ENCODE peak calls at places on chromosome 7, in six cellular contexts. X is CD4-positive, alpha-beta memory T cell; F is GM23248; M is sigmoid colon; C is uterus; U is ovary. D is an unnamed sample.

GRCh38 chr7:158357898-158358821 is 229.5 kb downstream of the PTPRN2 start:
- DNase-seq in X (no peak), F (no peak), C (peak; percentile 1), M (peak; percentile 33), U (no peak), D (no peak)

GRCh38 chr7:143245123-143245522 is 18.1 kb upstream of the GSTK1 start:
- DNase-seq in U (no peak), M (no peak), X (no peak), F (peak; percentile 74), C (no peak), D (no peak)

GRCh38 chr7:157930441-157930840 is 593.6 kb downstream of the DNAJB6 start:
- DNase-seq in C (no peak), F (no peak), M (no peak), X (no peak), U (no peak), D (no peak)

GRCh38 chr7:55770778-55771177 is 91.8 kb downstream of the SEPTIN14 start:
- DNase-seq in U (no peak), X (no peak), M (no peak), F (no peak), C (no peak), D (no peak)

GRCh38 chr7:78588393-78588792 is 789.8 kb downstream of the PHTF2 start:
- DNase-seq in F (no peak), X (no peak), C (no peak), U (no peak), M (no peak), D (no peak)

GRCh38 chr7:144513332-144513731 is 109.8 kb upstream of the NOBOX start:
- DNase-seq in X (peak; percentile 19), F (no peak), C (no peak), M (no peak), U (no peak), D (no peak)

GRCh38 chr7:73707045-73707631 is 12.3 kb downstream of the STX1A start:
- DNase-seq in F (no peak), C (no peak), M (no peak), X (no peak), U (no peak), D (peak; percentile 26)

GRCh38 chr7:12683678-12684077 is 3.8 kb upstream of the ARL4A start:
- DNase-seq in F (peak; percentile 44), C (no peak), X (no peak), U (no peak), M (no peak), D (no peak)

GRCh38 chr7:116356979-116357378 is 142.6 kb upstream of the CAV2 start:
- DNase-seq in F (no peak), C (no peak), U (no peak), X (no peak), M (no peak), D (no peak)

GRCh38 chr7:146655928-146656797 is 539.6 kb downstream of the CNTNAP2 start:
- DNase-seq in M (no peak), X (no peak), F (no peak), C (no peak), U (no peak), D (no peak)

GRCh38 chr7:13821152-13821787 is 168.2 kb downstream of the ETV1 start:
- DNase-seq in X (no peak), C (no peak), M (no peak), F (peak; percentile 55), U (no peak), D (no peak)

GRCh38 chr7:12595148-12595547 is 24.6 kb downstream of the SCIN start:
- DNase-seq in F (no peak), X (no peak), U (no peak), C (no peak), M (no peak), D (no peak)

GRCh38 chr7:4845740-4846142 is 16.1 kb downstream of the PAPOLB start:
- DNase-seq in F (peak; percentile 68), U (no peak), X (no peak), C (no peak), M (peak; percentile 34), D (no peak)

GRCh38 chr7:151877911-151878835 is 1.3 kb upstream of the PRKAG2 start:
- DNase-seq in U (peak; percentile 52), F (no peak), M (no peak), X (no peak), C (no peak), D (no peak)

GRCh38 chr7:128084896-128085608 is 53.8 kb upstream of the LRRC4 start:
- DNase-seq in F (no peak), U (no peak), C (no peak), X (no peak), M (no peak), D (no peak)

GRCh38 chr7:107232568-107233090 is 63.8 kb downstream of the HBP1 start:
- DNase-seq in C (no peak), F (no peak), X (no peak), M (no peak), U (no peak), D (no peak)

GRCh38 chr7:20114463-20114862 is 102.7 kb downstream of the MACC1 start:
- DNase-seq in F (peak; percentile 47), M (no peak), C (no peak), X (no peak), U (no peak), D (no peak)

GRCh38 chr7:111098011-111098925 is 7.3 kb downstream of the LRRN3 start:
- DNase-seq in C (no peak), U (peak; percentile 23), X (peak; percentile 46), M (no peak), F (peak; percentile 70), D (peak; percentile 86)

GRCh38 chr7:151671514-151671913 is 151.8 kb upstream of the RHEB start:
- DNase-seq in X (no peak), M (no peak), C (no peak), U (no peak), F (no peak), D (no peak)

GRCh38 chr7:141462958-141463357 is 88.3 kb upstream of the AGK start:
- DNase-seq in C (no peak), X (no peak), U (no peak), M (no peak), F (no peak), D (no peak)

GRCh38 chr7:85324145-85324799 is 137.4 kb upstream of the SEMA3D start:
- DNase-seq in M (no peak), U (no peak), X (no peak), F (no peak), C (no peak), D (no peak)

GRCh38 chr7:134632937-134633540 is 13.6 kb upstream of the BPGM start:
- DNase-seq in M (no peak), U (no peak), F (peak; percentile 66), C (no peak), X (peak; percentile 61), D (peak; percentile 80)

GRCh38 chr7:2920956-2921708 is 77.0 kb upstream of the GNA12 start:
- DNase-seq in X (no peak), U (no peak), F (no peak), C (no peak), M (no peak), D (no peak)

GRCh38 chr7:116554436-116554835 is 29.6 kb downstream of the CAV1 start:
- DNase-seq in M (no peak), U (no peak), X (no peak), F (no peak), C (peak; percentile 29), D (no peak)

GRCh38 chr7:15015545-15016314 is 113.2 kb upstream of the DGKB start:
- DNase-seq in U (no peak), M (no peak), F (peak; percentile 75), X (peak; percentile 12), C (peak; percentile 65), D (no peak)

DNA sequence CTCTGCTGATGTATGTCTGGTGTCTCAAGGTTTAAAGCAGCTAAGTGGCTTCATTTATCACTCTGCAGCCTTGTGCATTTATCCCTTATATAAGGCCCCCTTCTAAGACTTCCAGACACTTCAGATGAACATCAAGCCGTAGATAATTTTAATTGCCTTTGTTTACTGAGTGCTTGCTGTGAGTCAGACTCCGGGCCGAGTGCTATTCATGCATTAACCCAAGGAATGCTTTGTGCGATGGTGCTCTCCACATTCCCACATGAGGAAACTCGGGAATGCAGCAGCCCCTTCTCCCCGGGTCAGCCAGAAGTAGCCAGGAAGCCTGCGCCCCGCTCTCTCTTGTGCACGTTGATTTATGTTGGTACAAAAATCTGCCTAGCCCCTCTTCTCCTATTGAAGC is 328.7 kb upstream of the COBL start:
- DNase-seq in M (no peak), C (no peak), F (no peak), X (no peak), U (no peak), D (no peak)
- H3K9me3 ChIP-seq in M (no peaks in the 10 kb centered on the region), C (no peaks in the 10 kb centered on the region), F (no peaks in the 10 kb centered on the region), X (no peaks in the 10 kb centered on the region), U (no peaks in the 10 kb centered on the region), D (no peaks in the 10 kb centered on the region)

DNA sequence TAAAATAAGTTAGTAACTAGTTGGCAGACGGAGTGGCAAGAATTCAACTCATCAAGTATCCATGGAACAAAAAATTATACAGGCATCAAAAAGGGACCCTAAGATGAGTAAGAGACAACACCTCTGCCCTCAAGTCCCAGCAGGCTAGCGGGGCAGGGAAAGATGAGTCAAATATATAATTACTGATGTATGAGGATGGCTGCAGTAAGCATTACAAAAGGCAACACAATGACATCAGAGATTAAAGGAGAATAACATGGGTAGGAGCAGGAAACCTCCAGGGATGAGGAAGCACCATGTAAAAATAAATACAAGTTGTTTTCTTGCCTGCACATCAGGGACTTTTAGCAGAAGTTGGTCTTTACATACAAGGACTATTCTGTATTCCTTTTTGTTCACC is 49.4 kb downstream of the SCRN1 start:
- DNase-seq in M (no peak), U (no peak), C (no peak), X (no peak), F (peak; percentile 22), D (no peak)
- H3K36me3 ChIP-seq in M (peaks cover 29% of the 10 kb centered on the region), U (no peaks in the 10 kb centered on the region), C (no peaks in the 10 kb centered on the region), X (no peaks in the 10 kb centered on the region), F (peaks cover 80% of the 10 kb centered on the region), D (no peaks in the 10 kb centered on the region)

GRCh38 chr7:506921-507622 is 12.6 kb downstream of the PDGFA start:
- DNase-seq in U (no peak), F (no peak), X (no peak), M (peak; percentile 61), C (no peak), D (no peak)
- H3K9me3 ChIP-seq in U (no peaks in the 10 kb centered on the region), F (no peaks in the 10 kb centered on the region), X (no peaks in the 10 kb centered on the region), M (no peaks in the 10 kb centered on the region), C (no peaks in the 10 kb centered on the region), D (no peaks in the 10 kb centered on the region)

DNA sequence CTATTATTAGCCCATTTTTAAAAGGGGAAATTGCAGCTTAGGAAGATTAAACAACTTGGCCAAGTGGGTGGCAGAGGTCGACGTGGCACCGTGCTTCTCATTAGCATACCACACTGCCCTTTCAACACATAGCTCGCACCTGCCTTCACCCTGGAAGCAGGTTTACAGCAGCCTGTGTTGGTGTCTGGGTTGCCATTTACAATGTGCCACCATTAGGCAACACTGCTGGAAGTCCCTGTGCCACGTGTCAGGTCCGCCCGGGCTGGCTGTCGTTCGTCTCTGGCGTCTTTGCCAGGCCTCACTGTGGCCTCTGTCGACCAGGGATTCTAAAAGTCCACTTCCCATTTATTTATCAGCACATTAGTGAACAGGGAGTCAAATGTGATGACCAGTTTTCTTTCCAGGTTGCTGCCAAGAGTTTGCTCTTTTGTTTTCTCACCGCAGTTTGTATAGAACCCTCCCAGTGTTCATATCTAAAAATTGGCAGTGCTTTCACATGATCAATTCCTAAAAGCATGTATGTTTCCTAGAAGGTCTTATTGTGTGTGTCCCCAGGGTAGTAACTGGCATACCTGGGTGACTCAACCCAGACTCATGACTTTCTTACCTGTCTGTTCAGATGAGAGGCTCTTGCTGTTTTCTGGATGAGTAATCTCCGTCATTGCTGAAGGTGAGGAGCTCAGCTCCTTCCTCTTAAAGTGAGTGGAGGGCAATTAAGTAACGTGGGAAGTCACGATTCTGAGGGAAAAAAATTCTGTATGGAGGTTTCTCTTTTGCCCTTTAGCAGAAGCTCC is 9.2 kb downstream of the INSIG1 start:
- DNase-seq in C (no peak), M (no peak), F (no peak), X (no peak), U (no peak), D (no peak)
- H3K36me3 ChIP-seq in C (no peaks in the 10 kb centered on the region), M (no peaks in the 10 kb centered on the region), F (peaks cover 26% of the 10 kb centered on the region), X (peaks cover 58% of the 10 kb centered on the region), U (no peaks in the 10 kb centered on the region), D (peaks cover 68% of the 10 kb centered on the region)

GRCh38 chr7:63012633-63013183 is 985.9 kb upstream of the ZNF722 start:
- DNase-seq in F (peak; percentile 1), M (no peak), U (no peak), C (no peak), X (no peak), D (no peak)
- H3K9me3 ChIP-seq in F (no peaks in the 10 kb centered on the region), M (no peaks in the 10 kb centered on the region), U (no peaks in the 10 kb centered on the region), C (no peaks in the 10 kb centered on the region), X (no peaks in the 10 kb centered on the region), D (no peaks in the 10 kb centered on the region)